ENCODE peak calls at places on chromosome 15, in ten cellular contexts. N is left lung, H is hepatocyte, V is tibial nerve, D is neural progenitor cell, S is A549, T is left ventricle myocardium inferior, G is RWPE1, K is AG04450, F is psoas muscle. Z is an unnamed sample.

GRCh38 chr15:96457852-96458251 is 127.4 kb downstream of the NR2F2 start:
- DNase-seq in G (no peak), N (no peak), K (no peak), H (no peak), D (no peak), F (no peak), T (no peak), V (no peak), S (no peak), Z (no peak)

GRCh38 chr15:58393196-58393790 is 38.5 kb upstream of the LIPC start:
- DNase-seq in H (peak), D (peak), N (no peak), S (no peak), K (no peak), V (no peak), G (no peak), F (no peak), T (no peak), Z (no peak)

GRCh38 chr15:90063733-90064247 is 38.5 kb downstream of the IDH2 start:
- DNase-seq in T (no peak), D (no peak), H (no peak), S (no peak), F (no peak), K (no peak), G (no peak), N (peak), V (peak), Z (no peak)

GRCh38 chr15:66761723-66762595 is 59.9 kb downstream of the SMAD6 start:
- DNase-seq in D (no peak), F (no peak), K (no peak), S (peak), T (peak), G (peak), H (no peak), N (no peak), V (no peak), Z (peak)

GRCh38 chr15:63059573-63060216 is 17.1 kb downstream of the TPM1 start:
- DNase-seq in F (no peak), S (no peak), V (no peak), N (no peak), G (no peak), T (no peak), D (no peak), H (no peak), K (no peak), Z (no peak)

GRCh38 chr15:67065531-67066005 is at the start of gene SMAD3:
- DNase-seq in N (peak), T (peak), F (peak), S (peak), V (peak), D (peak), H (peak), G (peak), K (peak), Z (peak)

GRCh38 chr15:63909819-63910437 is 76.2 kb upstream of the HERC1 start:
- DNase-seq in D (no peak), K (no peak), H (peak), T (no peak), V (no peak), G (no peak), S (no peak), F (no peak), N (no peak), Z (no peak)

GRCh38 chr15:89436560-89437311 is 59.6 kb downstream of the RHCG start:
- DNase-seq in D (no peak), H (peak), F (no peak), K (no peak), G (no peak), S (peak), N (no peak), V (no peak), T (no peak), Z (peak)

GRCh38 chr15:49620174-49620573 is 444 bp downstream of the FAM227B start:
- DNase-seq in D (no peak), H (no peak), K (no peak), T (no peak), N (no peak), S (peak), V (no peak), F (no peak), G (no peak), Z (peak)

GRCh38 chr15:29713784-29714183 is 108.5 kb downstream of the TJP1 start:
- DNase-seq in N (no peak), D (no peak), H (no peak), K (no peak), V (no peak), T (no peak), G (no peak), F (no peak), S (no peak), Z (no peak)

GRCh38 chr15:72685925-72686794 is at the start of the genes BBS4 and HIGD2B:
- DNase-seq in D (peak), S (peak), T (peak), G (peak), V (peak), N (peak), H (peak), K (peak), F (peak), Z (peak)

GRCh38 chr15:57060799-57061198 is 142.4 kb downstream of the TCF12 start:
- DNase-seq in H (no peak), G (peak), T (no peak), V (no peak), K (peak), N (no peak), S (peak), D (no peak), F (no peak), Z (peak)

GRCh38 chr15:49313650-49314049 is 109.4 kb upstream of the FGF7 start:
- DNase-seq in F (no peak), G (peak), D (no peak), S (no peak), V (no peak), T (no peak), K (peak), H (no peak), N (no peak), Z (peak)

GRCh38 chr15:32825219-32825618 is 107.4 kb downstream of the GREM1 start:
- DNase-seq in N (no peak), T (no peak), S (no peak), K (no peak), F (no peak), H (no peak), V (no peak), G (no peak), D (no peak), Z (no peak)

GRCh38 chr15:78930577-78931388 is 14.1 kb downstream of the CTSH start:
- DNase-seq in S (peak), T (no peak), K (peak), N (no peak), D (no peak), G (peak), V (no peak), F (peak), H (peak), Z (peak)

GRCh38 chr15:41879321-41879845 is 14.5 kb downstream of the SPTBN5 start:
- DNase-seq in K (no peak), N (peak), F (no peak), D (no peak), V (no peak), T (no peak), H (no peak), G (no peak), S (no peak), Z (no peak)

GRCh38 chr15:64642875-64643274 is 132.5 kb downstream of the RBPMS2 start:
- DNase-seq in V (no peak), F (no peak), T (no peak), N (no peak), D (no peak), G (no peak), H (peak), K (no peak), S (no peak), Z (no peak)

GRCh38 chr15:31322486-31322885 is 4.1 kb upstream of the KLF13 start:
- DNase-seq in H (no peak), D (no peak), S (no peak), K (no peak), V (no peak), N (no peak), T (no peak), F (no peak), G (no peak), Z (no peak)

GRCh38 chr15:92463826-92464225 is 70.1 kb downstream of the ST8SIA2 start:
- DNase-seq in T (no peak), H (no peak), F (no peak), K (no peak), D (no peak), N (no peak), S (peak), V (no peak), G (no peak), Z (no peak)

GRCh38 chr15:93152264-93152884 is 63.4 kb upstream of the RGMA start:
- DNase-seq in T (no peak), V (no peak), F (no peak), G (no peak), H (no peak), K (no peak), N (no peak), S (no peak), D (no peak), Z (no peak)

GRCh38 chr15:99406716-99407487 is 155.6 kb downstream of the LRRC28 start:
- DNase-seq in T (no peak), H (no peak), F (no peak), G (no peak), S (no peak), N (peak), D (no peak), K (no peak), V (no peak), Z (no peak)

GRCh38 chr15:87827126-87827525 is 429.4 kb downstream of the NTRK3 start:
- DNase-seq in T (no peak), S (no peak), G (no peak), H (no peak), N (no peak), V (no peak), K (peak), D (no peak), F (no peak), Z (peak)

GRCh38 chr15:87829651-87830050 is 426.9 kb downstream of the NTRK3 start:
- DNase-seq in V (no peak), N (no peak), G (no peak), H (no peak), F (no peak), T (peak), D (no peak), K (no peak), S (no peak), Z (no peak)

GRCh38 chr15:87826119-87826730 is 430.3 kb downstream of the NTRK3 start:
- DNase-seq in V (no peak), H (no peak), D (peak), F (no peak), K (no peak), S (no peak), T (no peak), G (no peak), N (no peak), Z (no peak)

DNA sequence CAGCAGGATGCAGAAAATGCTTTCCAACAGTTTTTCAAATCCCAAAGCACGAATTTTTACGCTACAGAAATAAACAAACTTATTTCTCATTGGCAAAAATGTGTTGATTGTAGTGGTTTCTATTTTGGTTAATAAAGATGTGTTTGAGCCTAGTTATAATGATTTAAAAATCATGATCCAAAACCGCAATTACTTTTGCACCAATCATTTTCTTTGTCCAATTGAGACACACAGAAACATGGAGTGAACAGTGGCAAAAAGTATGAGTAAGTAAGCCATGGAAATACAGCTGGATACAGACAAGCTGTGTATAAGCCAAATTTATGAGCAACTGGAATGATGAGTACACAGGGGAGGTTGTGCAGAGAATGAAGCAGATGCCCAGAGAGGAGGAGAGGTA is 427.9 kb downstream of the NTRK3 start:
- DNase-seq in G (no peak), K (no peak), T (no peak), N (no peak), D (no peak), V (no peak), F (no peak), S (no peak), H (no peak), Z (no peak)
- H3K27ac ChIP-seq in G (no peak), K (no peak), T (no peak), N (no peak), D (no peak), V (no peak), F (no peak), S (no peak), H (no peak), Z (no peak)

DNA sequence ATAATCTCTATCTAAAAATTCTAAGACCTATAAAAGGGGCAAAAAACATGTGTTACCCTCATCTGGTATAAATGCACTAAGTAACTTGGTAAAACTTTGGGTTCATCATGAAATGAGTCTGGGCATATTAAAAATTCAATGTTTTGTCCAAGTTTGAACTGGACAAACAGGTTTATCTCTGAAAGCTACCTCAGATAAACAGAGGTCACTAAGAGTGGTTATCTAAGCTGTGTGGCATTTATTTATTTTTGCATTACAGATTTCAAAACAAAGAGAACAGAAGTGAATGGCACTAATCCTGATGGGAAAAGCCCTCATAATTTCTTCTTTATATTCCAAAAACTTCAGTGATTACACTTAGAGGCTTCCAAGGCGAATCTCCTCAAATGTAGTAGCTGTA is 235.2 kb downstream of the RORA start:
- DNase-seq in V (no peak), G (no peak), K (no peak), D (no peak), N (no peak), T (no peak), F (no peak), S (no peak), H (no peak), Z (no peak)
- TF ChIP-seq CTCF in V (no peak), G (no peak), K (no peak), D (no peak), N (no peak), T (no peak), F (no peak), S (no peak), H (no peak), Z (no peak)

GRCh38 chr15:68979036-68979435 is 35.5 kb upstream of the NOX5 start:
- DNase-seq in S (no peak), H (no peak), V (no peak), K (no peak), G (no peak), D (no peak), N (no peak), F (no peak), T (no peak), Z (no peak)
- H3K27ac ChIP-seq in S (no peak), H (no peak), V (no peak), K (no peak), G (no peak), D (no peak), N (no peak), F (no peak), T (no peak), Z (no peak)

DNA sequence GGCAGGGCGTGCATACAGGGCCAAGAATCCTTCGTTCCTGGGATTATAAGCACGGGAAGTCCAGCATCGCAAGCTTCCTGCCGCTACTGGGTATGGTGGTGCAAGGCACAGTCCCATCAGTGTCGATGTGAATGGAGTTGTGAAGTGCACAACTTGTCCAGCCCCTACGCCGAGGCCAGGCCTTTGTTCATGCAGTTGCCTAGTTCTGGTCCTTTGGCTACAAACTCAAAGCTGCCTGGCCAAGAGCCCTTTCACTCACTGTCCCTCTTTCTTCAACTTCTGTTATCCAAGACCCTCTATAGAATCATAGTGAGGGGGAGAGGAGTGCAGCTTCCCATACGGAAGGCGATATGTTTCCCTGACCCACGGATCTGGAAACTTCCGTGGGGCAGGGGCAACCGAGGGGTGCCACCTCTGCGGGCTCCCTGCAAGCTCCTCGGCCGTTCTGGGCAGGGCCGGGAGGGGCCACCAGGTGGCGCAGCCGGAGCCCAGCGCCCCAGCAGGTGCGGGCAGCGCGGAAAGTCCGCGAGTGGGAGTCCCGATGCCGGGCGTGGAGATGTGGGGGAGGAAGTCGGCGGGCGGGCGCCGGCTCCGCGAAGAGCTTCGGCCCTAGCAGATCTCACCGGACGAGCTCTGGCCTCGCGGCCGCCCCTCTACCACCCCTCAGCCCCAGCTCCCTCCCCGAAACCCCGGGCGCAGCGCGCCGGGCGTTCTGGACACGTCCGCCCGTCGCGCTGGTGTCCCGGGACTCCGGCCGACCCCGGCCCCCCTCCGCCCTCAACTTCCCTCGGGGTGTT is 693 bp downstream of the RASGRP1 start:
- DNase-seq in T (peak), F (peak), D (peak), G (peak), N (peak), K (no peak), V (peak), H (peak), S (peak), Z (peak)
- TF ChIP-seq CTCF in T (peak), F (peak), D (peak), G (peak), N (peak), K (peak), V (peak), H (peak), S (peak), Z (peak)

GRCh38 chr15:74891469-74891868 is 1.6 kb downstream of the MPI start:
- DNase-seq in T (no peak), V (no peak), N (no peak), D (no peak), G (no peak), H (no peak), S (no peak), K (no peak), F (no peak), Z (peak)

GRCh38 chr15:74892313-74892712 is 2.5 kb downstream of the MPI start:
- DNase-seq in D (no peak), K (no peak), G (peak), F (no peak), V (no peak), T (no peak), H (no peak), N (no peak), S (no peak), Z (peak)

GRCh38 chr15:74888716-74889115 is 1.1 kb upstream of the MPI start:
- DNase-seq in F (no peak), K (no peak), V (no peak), S (no peak), N (no peak), G (no peak), D (no peak), H (no peak), T (no peak), Z (no peak)

GRCh38 chr15:74889390-74889881 is 406 bp upstream of the MPI start:
- DNase-seq in K (no peak), S (no peak), T (peak), D (peak), N (peak), H (no peak), V (no peak), F (peak), G (no peak), Z (no peak)

GRCh38 chr15:74889882-74890768 is at the start of gene MPI:
- DNase-seq in V (peak), N (peak), D (peak), H (peak), G (peak), S (peak), T (peak), K (peak), F (peak), Z (peak)
- H3K27ac ChIP-seq in V (peak), N (peak), D (no peak), H (peak), G (peak), S (peak), T (peak), K (no peak), F (peak), Z (peak)

Z was measured in PC-3.